ENCODE peak calls at places on chromosomes 16 and 17, in seven cellular contexts. One of them, this sample, is unnamed. For H3K27me3, the result is how much of the 10 kb centered on the place peaks cover.

GRCh38 chr17:82244413-82245140 is 15.7 kb downstream of the SLC16A3 start:
- DNase-seq in effector memory CD4-positive, alpha-beta T cell: no peak
- DNase-seq in colonic mucosa: no peak
- DNase-seq in tibial artery: no peak
- DNase-seq in spleen: peak
- DNase-seq in sigmoid colon: peak
- DNase-seq in tibial nerve: no peak
- DNase-seq in this sample: peak

GRCh38 chr16:1645914-1646525 is 32.1 kb upstream of the JPT2 start:
- DNase-seq in effector memory CD4-positive, alpha-beta T cell: no peak
- DNase-seq in colonic mucosa: no peak
- DNase-seq in tibial artery: no peak
- DNase-seq in spleen: no peak
- DNase-seq in sigmoid colon: no peak
- DNase-seq in tibial nerve: no peak
- DNase-seq in this sample: peak

GRCh38 chr16:80680839-80681238 is 123.6 kb downstream of the CDYL2 start:
- DNase-seq in effector memory CD4-positive, alpha-beta T cell: no peak
- DNase-seq in colonic mucosa: no peak
- DNase-seq in tibial artery: no peak
- DNase-seq in spleen: no peak
- DNase-seq in sigmoid colon: no peak
- DNase-seq in tibial nerve: no peak
- DNase-seq in this sample: no peak

GRCh38 chr17:39199986-39200879 is at the start of gene RPL19:
- DNase-seq in effector memory CD4-positive, alpha-beta T cell: peak
- DNase-seq in colonic mucosa: peak
- DNase-seq in tibial artery: peak
- DNase-seq in spleen: peak
- DNase-seq in sigmoid colon: peak
- DNase-seq in tibial nerve: peak
- DNase-seq in this sample: peak

GRCh38 chr16:78240459-78241222 is 141.2 kb downstream of the WWOX start:
- DNase-seq in effector memory CD4-positive, alpha-beta T cell: no peak
- DNase-seq in colonic mucosa: no peak
- DNase-seq in tibial artery: no peak
- DNase-seq in spleen: no peak
- DNase-seq in sigmoid colon: no peak
- DNase-seq in tibial nerve: no peak
- DNase-seq in this sample: no peak

GRCh38 chr17:77323413-77324171 is 182.8 kb downstream of the SEC14L1 start:
- DNase-seq in effector memory CD4-positive, alpha-beta T cell: no peak
- DNase-seq in colonic mucosa: peak
- DNase-seq in tibial artery: peak
- DNase-seq in spleen: peak
- DNase-seq in sigmoid colon: peak
- DNase-seq in tibial nerve: peak
- DNase-seq in this sample: no peak

GRCh38 chr17:73470369-73470768 is 158.6 kb upstream of the CDC42EP4 start:
- DNase-seq in effector memory CD4-positive, alpha-beta T cell: no peak
- DNase-seq in colonic mucosa: no peak
- DNase-seq in tibial artery: no peak
- DNase-seq in spleen: no peak
- DNase-seq in sigmoid colon: no peak
- DNase-seq in tibial nerve: no peak
- DNase-seq in this sample: no peak

GRCh38 chr17:18905226-18905625 is 46.7 kb upstream of the SLC5A10 start:
- DNase-seq in effector memory CD4-positive, alpha-beta T cell: no peak
- DNase-seq in colonic mucosa: no peak
- DNase-seq in tibial artery: no peak
- DNase-seq in spleen: no peak
- DNase-seq in sigmoid colon: no peak
- DNase-seq in tibial nerve: no peak
- DNase-seq in this sample: no peak

GRCh38 chr17:65022751-65023421 is 33.7 kb downstream of the GNA13 start:
- DNase-seq in effector memory CD4-positive, alpha-beta T cell: no peak
- DNase-seq in colonic mucosa: no peak
- DNase-seq in tibial artery: no peak
- DNase-seq in spleen: no peak
- DNase-seq in sigmoid colon: no peak
- DNase-seq in tibial nerve: no peak
- DNase-seq in this sample: no peak

GRCh38 chr16:9965079-9965478 is 217.1 kb downstream of the GRIN2A start:
- DNase-seq in effector memory CD4-positive, alpha-beta T cell: no peak
- DNase-seq in colonic mucosa: no peak
- DNase-seq in tibial artery: no peak
- DNase-seq in spleen: no peak
- DNase-seq in sigmoid colon: no peak
- DNase-seq in tibial nerve: no peak
- DNase-seq in this sample: no peak

GRCh38 chr17:71180801-71181385 is 939.9 kb upstream of the SOX9 start:
- DNase-seq in effector memory CD4-positive, alpha-beta T cell: no peak
- DNase-seq in colonic mucosa: peak
- DNase-seq in tibial artery: no peak
- DNase-seq in spleen: no peak
- DNase-seq in sigmoid colon: peak
- DNase-seq in tibial nerve: no peak
- DNase-seq in this sample: no peak

GRCh38 chr17:81429353-81429774 is 34.1 kb downstream of the BAHCC1 start:
- DNase-seq in effector memory CD4-positive, alpha-beta T cell: no peak
- DNase-seq in colonic mucosa: peak
- DNase-seq in tibial artery: peak
- DNase-seq in spleen: peak
- DNase-seq in sigmoid colon: peak
- DNase-seq in tibial nerve: peak
- DNase-seq in this sample: peak

GRCh38 chr17:9768381-9768934 is 22.9 kb downstream of the DHRS7C start:
- DNase-seq in effector memory CD4-positive, alpha-beta T cell: no peak
- DNase-seq in colonic mucosa: no peak
- DNase-seq in tibial artery: no peak
- DNase-seq in spleen: no peak
- DNase-seq in sigmoid colon: no peak
- DNase-seq in tibial nerve: no peak
- DNase-seq in this sample: no peak

GRCh38 chr16:21159281-21159951 is 942 bp downstream of the LDAF1 start:
- DNase-seq in effector memory CD4-positive, alpha-beta T cell: no peak
- DNase-seq in colonic mucosa: peak
- DNase-seq in tibial artery: peak
- DNase-seq in spleen: peak
- DNase-seq in sigmoid colon: peak
- DNase-seq in tibial nerve: no peak
- DNase-seq in this sample: no peak

GRCh38 chr17:69575346-69575761 is 160.9 kb downstream of the MAP2K6 start:
- DNase-seq in effector memory CD4-positive, alpha-beta T cell: no peak
- DNase-seq in colonic mucosa: no peak
- DNase-seq in tibial artery: no peak
- DNase-seq in spleen: no peak
- DNase-seq in sigmoid colon: no peak
- DNase-seq in tibial nerve: no peak
- DNase-seq in this sample: no peak

GRCh38 chr17:57080708-57081107 is 4.3 kb upstream of the AKAP1 start:
- DNase-seq in effector memory CD4-positive, alpha-beta T cell: no peak
- DNase-seq in colonic mucosa: no peak
- DNase-seq in tibial artery: no peak
- DNase-seq in spleen: no peak
- DNase-seq in sigmoid colon: no peak
- DNase-seq in tibial nerve: no peak
- DNase-seq in this sample: no peak

GRCh38 chr17:1365445-1366039 is 34.5 kb downstream of the YWHAE start:
- DNase-seq in effector memory CD4-positive, alpha-beta T cell: peak
- DNase-seq in colonic mucosa: peak
- DNase-seq in tibial artery: peak
- DNase-seq in spleen: no peak
- DNase-seq in sigmoid colon: peak
- DNase-seq in tibial nerve: no peak
- DNase-seq in this sample: no peak

GRCh38 chr17:77332034-77332971 is 191.5 kb downstream of the SEC14L1 start:
- DNase-seq in effector memory CD4-positive, alpha-beta T cell: peak
- DNase-seq in colonic mucosa: peak
- DNase-seq in tibial artery: peak
- DNase-seq in spleen: peak
- DNase-seq in sigmoid colon: peak
- DNase-seq in tibial nerve: peak
- DNase-seq in this sample: no peak

GRCh38 chr17:74858672-74859438 is 830 bp downstream of the GRIN2C start:
- DNase-seq in effector memory CD4-positive, alpha-beta T cell: no peak
- DNase-seq in colonic mucosa: no peak
- DNase-seq in tibial artery: no peak
- DNase-seq in spleen: no peak
- DNase-seq in sigmoid colon: no peak
- DNase-seq in tibial nerve: no peak
- DNase-seq in this sample: no peak
- H3K27me3 ChIP-seq in effector memory CD4-positive, alpha-beta T cell: under half
- H3K27me3 ChIP-seq in colonic mucosa: under half
- H3K27me3 ChIP-seq in tibial artery: half or more
- H3K27me3 ChIP-seq in spleen: half or more
- H3K27me3 ChIP-seq in sigmoid colon: half or more
- H3K27me3 ChIP-seq in tibial nerve: under half
- H3K27me3 ChIP-seq in this sample: half or more

DNA sequence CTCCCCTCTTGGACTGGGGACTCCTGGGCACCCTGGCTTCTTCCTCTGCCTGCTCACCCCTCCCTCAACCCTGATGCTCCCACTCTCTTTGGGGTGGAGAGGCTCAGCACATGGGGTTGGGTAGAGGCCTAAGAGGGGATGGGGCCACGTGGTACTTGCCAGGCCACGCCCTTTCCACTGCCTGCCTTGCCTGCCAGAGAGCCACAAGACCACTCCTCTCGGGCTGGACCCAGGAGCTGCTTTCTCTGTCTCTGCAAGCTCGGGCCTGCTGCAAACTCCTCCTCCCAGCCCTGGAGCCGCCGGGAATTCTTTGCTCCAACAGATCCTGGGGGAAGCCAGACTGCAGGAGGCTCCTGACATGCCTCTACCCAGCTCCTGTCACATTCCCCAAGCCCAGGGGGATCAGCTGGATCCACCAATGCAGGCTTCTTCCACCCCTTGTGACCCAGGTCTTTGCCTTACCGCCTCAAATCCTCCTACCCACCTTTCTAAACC is 11.8 kb downstream of the DLX4 start:
- DNase-seq in effector memory CD4-positive, alpha-beta T cell: no peak
- DNase-seq in colonic mucosa: no peak
- DNase-seq in tibial artery: no peak
- DNase-seq in spleen: no peak
- DNase-seq in sigmoid colon: no peak
- DNase-seq in tibial nerve: no peak
- DNase-seq in this sample: no peak
- H3K27me3 ChIP-seq in effector memory CD4-positive, alpha-beta T cell: under half
- H3K27me3 ChIP-seq in colonic mucosa: under half
- H3K27me3 ChIP-seq in tibial artery: half or more
- H3K27me3 ChIP-seq in spleen: half or more
- H3K27me3 ChIP-seq in sigmoid colon: under half
- H3K27me3 ChIP-seq in tibial nerve: under half
- H3K27me3 ChIP-seq in this sample: under half

GRCh38 chr17:17782425-17783120 is 54.2 kb downstream of the SREBF1 start:
- DNase-seq in effector memory CD4-positive, alpha-beta T cell: no peak
- DNase-seq in colonic mucosa: peak
- DNase-seq in tibial artery: no peak
- DNase-seq in spleen: no peak
- DNase-seq in sigmoid colon: no peak
- DNase-seq in tibial nerve: no peak
- DNase-seq in this sample: no peak

GRCh38 chr17:17780941-17781590 is 55.7 kb downstream of the SREBF1 start:
- DNase-seq in effector memory CD4-positive, alpha-beta T cell: no peak
- DNase-seq in colonic mucosa: peak
- DNase-seq in tibial artery: peak
- DNase-seq in spleen: no peak
- DNase-seq in sigmoid colon: peak
- DNase-seq in tibial nerve: no peak
- DNase-seq in this sample: no peak

GRCh38 chr17:17783825-17784598 is 52.8 kb downstream of the SREBF1 start:
- DNase-seq in effector memory CD4-positive, alpha-beta T cell: no peak
- DNase-seq in colonic mucosa: peak
- DNase-seq in tibial artery: no peak
- DNase-seq in spleen: peak
- DNase-seq in sigmoid colon: no peak
- DNase-seq in tibial nerve: no peak
- DNase-seq in this sample: no peak

GRCh38 chr17:17783121-17783824 is 53.5 kb downstream of the SREBF1 start:
- DNase-seq in effector memory CD4-positive, alpha-beta T cell: peak
- DNase-seq in colonic mucosa: peak
- DNase-seq in tibial artery: peak
- DNase-seq in spleen: peak
- DNase-seq in sigmoid colon: no peak
- DNase-seq in tibial nerve: no peak
- DNase-seq in this sample: no peak

DNA sequence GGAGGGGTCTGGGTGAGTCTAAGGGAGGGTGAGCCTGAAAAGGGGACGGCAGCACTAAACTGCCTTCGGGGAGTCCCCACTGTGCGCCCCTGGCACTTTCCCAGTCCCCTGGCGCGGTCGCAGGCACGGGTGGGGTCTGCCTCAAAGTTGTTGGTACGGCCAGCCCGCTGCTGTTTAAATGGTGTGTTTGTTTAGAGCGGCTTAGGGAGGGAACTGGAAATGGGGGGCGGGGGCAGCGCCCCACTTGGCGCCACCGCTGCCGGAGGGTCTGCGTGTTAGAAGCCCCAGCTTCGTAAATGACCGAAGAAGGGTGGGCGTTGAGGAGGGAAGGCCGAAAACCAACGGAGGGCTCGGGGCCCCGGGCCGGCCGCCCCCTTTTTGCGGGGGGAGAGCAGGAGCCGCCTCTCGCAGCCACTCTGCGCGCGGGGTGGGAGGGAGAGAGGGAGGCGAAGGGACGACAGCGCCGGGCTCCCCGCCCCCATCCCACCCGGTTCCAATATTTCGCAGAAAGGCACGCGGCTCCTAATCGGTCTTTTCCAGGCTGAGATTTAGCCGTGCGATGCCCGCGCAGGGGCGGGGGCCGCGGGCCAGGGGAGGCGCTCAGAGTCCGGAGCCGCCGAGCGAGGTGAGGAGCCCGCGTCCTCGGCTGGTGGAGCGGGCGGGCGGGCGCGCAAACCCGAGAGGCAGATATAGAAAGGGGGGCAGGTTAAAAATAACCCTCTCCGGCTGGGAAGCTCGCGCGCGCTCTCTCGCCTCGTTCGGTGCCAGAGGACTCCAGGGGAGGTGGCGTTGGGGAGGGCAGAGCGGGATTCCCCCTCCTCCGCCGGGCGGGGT is 55.0 kb downstream of the SREBF1 start:
- DNase-seq in effector memory CD4-positive, alpha-beta T cell: peak
- DNase-seq in colonic mucosa: peak
- DNase-seq in tibial artery: peak
- DNase-seq in spleen: no peak
- DNase-seq in sigmoid colon: peak
- DNase-seq in tibial nerve: peak
- DNase-seq in this sample: no peak
- H3K27me3 ChIP-seq in effector memory CD4-positive, alpha-beta T cell: under half
- H3K27me3 ChIP-seq in colonic mucosa: under half
- H3K27me3 ChIP-seq in tibial artery: under half
- H3K27me3 ChIP-seq in spleen: under half
- H3K27me3 ChIP-seq in sigmoid colon: under half
- H3K27me3 ChIP-seq in tibial nerve: under half
- H3K27me3 ChIP-seq in this sample: under half

DNA sequence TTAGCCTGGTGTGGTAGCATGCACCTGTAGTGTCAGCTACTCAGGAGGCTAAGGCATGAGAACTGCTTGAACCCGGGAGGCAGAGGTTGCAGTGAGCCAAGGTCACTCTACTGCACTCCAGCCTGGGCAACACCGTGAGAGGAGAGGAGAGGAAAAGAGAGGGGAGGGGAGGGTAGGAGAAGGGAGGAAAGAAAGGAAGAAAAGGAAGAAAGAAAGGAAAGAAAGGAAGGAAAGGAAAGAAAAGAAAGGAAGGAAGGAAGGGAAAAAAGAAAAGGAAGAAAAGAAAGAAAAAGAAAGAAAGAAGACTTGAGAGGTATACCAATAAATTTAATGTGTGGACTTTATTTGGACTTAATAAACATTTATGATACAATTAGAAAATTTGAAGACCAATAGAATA is 66.8 kb upstream of the FA2H start:
- DNase-seq in effector memory CD4-positive, alpha-beta T cell: no peak
- DNase-seq in colonic mucosa: no peak
- DNase-seq in tibial artery: no peak
- DNase-seq in spleen: no peak
- DNase-seq in sigmoid colon: no peak
- DNase-seq in tibial nerve: no peak
- DNase-seq in this sample: no peak
- H3K27me3 ChIP-seq in effector memory CD4-positive, alpha-beta T cell: under half
- H3K27me3 ChIP-seq in colonic mucosa: under half
- H3K27me3 ChIP-seq in tibial artery: under half
- H3K27me3 ChIP-seq in spleen: under half
- H3K27me3 ChIP-seq in sigmoid colon: under half
- H3K27me3 ChIP-seq in tibial nerve: under half
- H3K27me3 ChIP-seq in this sample: under half

This sample was measured in HL-60.